ENCODE peak calls at places on chromosomes 5 and 9, in four cellular contexts. One of them, this sample, is unnamed.
A peak's percentile ranks its signal among the peaks of the same experiment; 100 is the strongest.

GRCh38 chr9:134128727-134129679 is 6.9 kb upstream of the WDR5 start:
- DNase-seq in nucleus accumbens: no peak
- DNase-seq in fibroblast of the aortic adventitia: no peak
- DNase-seq in NCI-H1436: no peak
- DNase-seq in this sample: no peak

GRCh38 chr9:70641631-70642030 is 227.2 kb upstream of the KLF9 start:
- DNase-seq in NCI-H1436: no peak
- DNase-seq in nucleus accumbens: no peak
- DNase-seq in fibroblast of the aortic adventitia: no peak
- DNase-seq in this sample: peak; percentile 20

GRCh38 chr5:179731791-179732411 is 721 bp upstream of the MAML1 start:
- DNase-seq in nucleus accumbens: no peak
- DNase-seq in fibroblast of the aortic adventitia: peak; percentile 90
- DNase-seq in NCI-H1436: no peak
- DNase-seq in this sample: no peak

GRCh38 chr9:98555851-98556465 is 152.8 kb downstream of the GABBR2 start:
- DNase-seq in NCI-H1436: no peak
- DNase-seq in nucleus accumbens: no peak
- DNase-seq in fibroblast of the aortic adventitia: no peak
- DNase-seq in this sample: no peak

GRCh38 chr5:160097981-160098380 is 21.3 kb downstream of the PWWP2A start:
- DNase-seq in nucleus accumbens: no peak
- DNase-seq in NCI-H1436: no peak
- DNase-seq in fibroblast of the aortic adventitia: peak; percentile 31
- DNase-seq in this sample: no peak

GRCh38 chr5:176883700-176884570 is 15.2 kb downstream of the HK3 start:
- DNase-seq in NCI-H1436: no peak
- DNase-seq in nucleus accumbens: no peak
- DNase-seq in fibroblast of the aortic adventitia: no peak
- DNase-seq in this sample: no peak

GRCh38 chr5:42824347-42824976 is 12.8 kb upstream of the SELENOP start:
- DNase-seq in fibroblast of the aortic adventitia: no peak
- DNase-seq in NCI-H1436: no peak
- DNase-seq in nucleus accumbens: no peak
- DNase-seq in this sample: no peak

GRCh38 chr9:38181866-38182265 is 112.8 kb upstream of the SHB start:
- DNase-seq in fibroblast of the aortic adventitia: no peak
- DNase-seq in nucleus accumbens: no peak
- DNase-seq in NCI-H1436: no peak
- DNase-seq in this sample: no peak

GRCh38 chr5:131147258-131147657 is 17.8 kb downstream of the HINT1 start:
- DNase-seq in fibroblast of the aortic adventitia: no peak
- DNase-seq in NCI-H1436: no peak
- DNase-seq in nucleus accumbens: no peak
- DNase-seq in this sample: no peak

GRCh38 chr5:136028782-136029742 is at the start of gene TGFBI:
- DNase-seq in fibroblast of the aortic adventitia: peak; percentile 50
- DNase-seq in nucleus accumbens: no peak
- DNase-seq in NCI-H1436: no peak
- DNase-seq in this sample: no peak

GRCh38 chr5:52757991-52758390 is 29.7 kb upstream of the ITGA1 start:
- DNase-seq in nucleus accumbens: no peak
- DNase-seq in fibroblast of the aortic adventitia: no peak
- DNase-seq in NCI-H1436: no peak
- DNase-seq in this sample: no peak

GRCh38 chr5:151642472-151643140 is 44.1 kb downstream of the SPARC start:
- DNase-seq in nucleus accumbens: no peak
- DNase-seq in fibroblast of the aortic adventitia: no peak
- DNase-seq in NCI-H1436: no peak
- DNase-seq in this sample: no peak

GRCh38 chr5:76888733-76889300 is 39.0 kb downstream of the S100Z start:
- DNase-seq in NCI-H1436: no peak
- DNase-seq in fibroblast of the aortic adventitia: no peak
- DNase-seq in nucleus accumbens: no peak
- DNase-seq in this sample: no peak

GRCh38 chr5:89282832-89283510 is 400.0 kb upstream of the MEF2C start:
- DNase-seq in nucleus accumbens: no peak
- DNase-seq in NCI-H1436: no peak
- DNase-seq in fibroblast of the aortic adventitia: peak; percentile 78
- DNase-seq in this sample: no peak

GRCh38 chr9:91122755-91123154 is 239.0 kb downstream of the AUH start:
- DNase-seq in nucleus accumbens: no peak
- DNase-seq in fibroblast of the aortic adventitia: no peak
- DNase-seq in NCI-H1436: no peak
- DNase-seq in this sample: no peak

GRCh38 chr5:117010574-117010973 is 436.0 kb upstream of the SEMA6A start:
- DNase-seq in nucleus accumbens: no peak
- DNase-seq in NCI-H1436: no peak
- DNase-seq in fibroblast of the aortic adventitia: no peak
- DNase-seq in this sample: no peak

GRCh38 chr5:56712895-56713565 is 102.3 kb upstream of the MAP3K1 start:
- DNase-seq in nucleus accumbens: no peak
- DNase-seq in fibroblast of the aortic adventitia: no peak
- DNase-seq in NCI-H1436: no peak
- DNase-seq in this sample: no peak

GRCh38 chr9:137299938-137300337 is 2.1 kb downstream of the NRARP start:
- DNase-seq in NCI-H1436: no peak
- DNase-seq in nucleus accumbens: no peak
- DNase-seq in fibroblast of the aortic adventitia: no peak
- DNase-seq in this sample: peak; percentile 1